ENCODE peak calls at places on chromosome 13, in four cellular contexts. One of them, this sample, is unnamed.

GRCh38 chr13:65971541-65971940 is 1258.6 kb downstream of the PCDH9 start:
- DNase-seq in transverse colon: no peak
- DNase-seq in Right ventricle myocardium superior: no peak
- DNase-seq in activated CD8-positive, alpha-beta memory T cell treated with anti-CD3 and anti-CD28 coated beads for 4 hours: no peak
- DNase-seq in this sample: no peak

GRCh38 chr13:112626761-112627160 is 38.8 kb upstream of the TUBGCP3 start:
- DNase-seq in transverse colon: no peak
- DNase-seq in Right ventricle myocardium superior: no peak
- DNase-seq in activated CD8-positive, alpha-beta memory T cell treated with anti-CD3 and anti-CD28 coated beads for 4 hours: no peak
- DNase-seq in this sample: no peak

GRCh38 chr13:52744842-52745241 is 5.2 kb upstream of the CNMD start:
- DNase-seq in transverse colon: no peak
- DNase-seq in Right ventricle myocardium superior: no peak
- DNase-seq in activated CD8-positive, alpha-beta memory T cell treated with anti-CD3 and anti-CD28 coated beads for 4 hours: no peak
- DNase-seq in this sample: no peak

GRCh38 chr13:45325806-45326205 is 15.2 kb downstream of the TPT1 start:
- DNase-seq in transverse colon: no peak
- DNase-seq in Right ventricle myocardium superior: peak
- DNase-seq in activated CD8-positive, alpha-beta memory T cell treated with anti-CD3 and anti-CD28 coated beads for 4 hours: no peak
- DNase-seq in this sample: no peak

GRCh38 chr13:108155185-108156106 is 59.9 kb downstream of the LIG4 start:
- DNase-seq in transverse colon: peak
- DNase-seq in Right ventricle myocardium superior: peak
- DNase-seq in activated CD8-positive, alpha-beta memory T cell treated with anti-CD3 and anti-CD28 coated beads for 4 hours: peak
- DNase-seq in this sample: peak

GRCh38 chr13:41384749-41385503 is 72.4 kb upstream of the RGCC start:
- DNase-seq in transverse colon: no peak
- DNase-seq in Right ventricle myocardium superior: no peak
- DNase-seq in activated CD8-positive, alpha-beta memory T cell treated with anti-CD3 and anti-CD28 coated beads for 4 hours: no peak
- DNase-seq in this sample: no peak

GRCh38 chr13:71867101-71867814 is at the start of gene DACH1:
- DNase-seq in transverse colon: peak
- DNase-seq in Right ventricle myocardium superior: peak
- DNase-seq in activated CD8-positive, alpha-beta memory T cell treated with anti-CD3 and anti-CD28 coated beads for 4 hours: no peak
- DNase-seq in this sample: peak

GRCh38 chr13:95644611-95645052 is at the start of gene DZIP1:
- DNase-seq in transverse colon: peak
- DNase-seq in Right ventricle myocardium superior: peak
- DNase-seq in activated CD8-positive, alpha-beta memory T cell treated with anti-CD3 and anti-CD28 coated beads for 4 hours: no peak
- DNase-seq in this sample: peak

GRCh38 chr13:111972261-111972780 is 94.6 kb upstream of the SOX1 start:
- DNase-seq in transverse colon: no peak
- DNase-seq in Right ventricle myocardium superior: no peak
- DNase-seq in activated CD8-positive, alpha-beta memory T cell treated with anti-CD3 and anti-CD28 coated beads for 4 hours: no peak
- DNase-seq in this sample: no peak

GRCh38 chr13:76980075-76980718 is 11.7 kb upstream of the CLN5 start:
- DNase-seq in transverse colon: peak
- DNase-seq in Right ventricle myocardium superior: peak
- DNase-seq in activated CD8-positive, alpha-beta memory T cell treated with anti-CD3 and anti-CD28 coated beads for 4 hours: peak
- DNase-seq in this sample: peak

GRCh38 chr13:102591988-102592781 is 4.6 kb upstream of the TPP2 start:
- DNase-seq in transverse colon: peak
- DNase-seq in Right ventricle myocardium superior: peak
- DNase-seq in activated CD8-positive, alpha-beta memory T cell treated with anti-CD3 and anti-CD28 coated beads for 4 hours: peak
- DNase-seq in this sample: peak

GRCh38 chr13:46296920-46297319 is 85.2 kb downstream of the LRRC63 start:
- DNase-seq in transverse colon: no peak
- DNase-seq in Right ventricle myocardium superior: no peak
- DNase-seq in activated CD8-positive, alpha-beta memory T cell treated with anti-CD3 and anti-CD28 coated beads for 4 hours: no peak
- DNase-seq in this sample: no peak

GRCh38 chr13:27117947-27118346 is 53.7 kb downstream of the USP12 start:
- DNase-seq in transverse colon: no peak
- DNase-seq in Right ventricle myocardium superior: no peak
- DNase-seq in activated CD8-positive, alpha-beta memory T cell treated with anti-CD3 and anti-CD28 coated beads for 4 hours: no peak
- DNase-seq in this sample: no peak

GRCh38 chr13:113542751-113543424 is 41.7 kb upstream of the TFDP1 start:
- DNase-seq in transverse colon: no peak
- DNase-seq in Right ventricle myocardium superior: no peak
- DNase-seq in activated CD8-positive, alpha-beta memory T cell treated with anti-CD3 and anti-CD28 coated beads for 4 hours: no peak
- DNase-seq in this sample: peak

This sample was measured in left colon.